ENCODE peak calls at places on chromosomes 1 and 21, in nine cellular contexts. Z, F, U, R, S, C, I, D and V are unnamed samples.

GRCh38 chr1:23242414-23242813 is 25.1 kb upstream of the HTR1D start:
- ATAC-seq in R (no peak), Z (no peak), D (no peak), S (no peak), F (no peak), I (no peak), C (no peak), U (no peak), V (no peak)

GRCh38 chr1:118944133-118944532 is 44.0 kb downstream of the TBX15 start:
- ATAC-seq in Z (no peak), R (no peak), S (no peak), F (no peak), U (no peak), I (no peak), D (no peak), C (no peak), V (no peak)

GRCh38 chr1:66480162-66480561 is 53.8 kb upstream of the SGIP1 start:
- ATAC-seq in D (no peak), Z (no peak), I (no peak), U (no peak), F (no peak), S (no peak), R (no peak), C (no peak), V (no peak)

GRCh38 chr1:18037651-18038050 is 69.9 kb upstream of the IGSF21 start:
- ATAC-seq in U (no peak), I (no peak), C (no peak), D (no peak), S (no peak), Z (no peak), F (no peak), R (no peak), V (no peak)

GRCh38 chr1:35717911-35718476 is 690 bp downstream of the C1orf216 start:
- ATAC-seq in R (peak), D (no peak), Z (peak), S (peak), I (peak), F (peak), C (peak), U (peak), V (peak)

GRCh38 chr1:108600504-108600903 is 40.6 kb downstream of the EEIG2 start:
- ATAC-seq in Z (no peak), I (peak), R (no peak), F (peak), S (no peak), U (no peak), C (no peak), D (no peak), V (no peak)

GRCh38 chr1:15371610-15372539 is 37.8 kb upstream of the EFHD2 start:
- ATAC-seq in S (no peak), C (peak), R (no peak), D (peak), I (peak), U (peak), Z (peak), F (peak), V (no peak)

GRCh38 chr1:48055854-48056253 is 58.7 kb upstream of the TRABD2B start:
- ATAC-seq in R (no peak), C (no peak), I (no peak), D (no peak), S (no peak), U (no peak), Z (peak), F (no peak), V (no peak)

GRCh38 chr1:64880449-64880848 is 85.9 kb downstream of the JAK1 start:
- ATAC-seq in C (no peak), I (no peak), D (no peak), U (no peak), S (no peak), Z (no peak), R (no peak), F (no peak), V (no peak)

GRCh38 chr1:203638914-203639313 is 12.3 kb downstream of the ATP2B4 start:
- ATAC-seq in S (peak), U (peak), D (no peak), F (peak), C (peak), Z (peak), R (no peak), I (peak), V (peak)

GRCh38 chr1:179883040-179883501 is 986 bp downstream of the TOR1AIP1 start:
- ATAC-seq in U (no peak), Z (no peak), C (no peak), S (peak), D (peak), R (peak), I (no peak), F (no peak), V (no peak)

GRCh38 chr1:145926706-145927072 is 595 bp downstream of the RBM8A start:
- ATAC-seq in S (peak), R (peak), U (peak), D (peak), C (peak), Z (peak), I (peak), F (no peak), V (no peak)

GRCh38 chr1:15062479-15063099 is 91.0 kb upstream of the TMEM51 start:
- ATAC-seq in C (no peak), R (no peak), D (no peak), S (peak), I (no peak), F (no peak), Z (no peak), U (peak), V (no peak)

GRCh38 chr1:190320952-190321351 is 156.7 kb downstream of the BRINP3 start:
- ATAC-seq in F (no peak), D (no peak), C (no peak), Z (no peak), R (peak), U (no peak), S (peak), I (no peak), V (no peak)

GRCh38 chr1:71054791-71055190 is 7.2 kb upstream of the PTGER3 start:
- ATAC-seq in C (no peak), Z (peak), D (peak), S (no peak), I (peak), U (no peak), R (no peak), F (no peak), V (peak)

GRCh38 chr21:17463441-17463840 is 49.4 kb upstream of the CXADR start:
- ATAC-seq in I (no peak), C (peak), R (no peak), S (peak), U (no peak), Z (peak), D (peak), F (peak), V (peak)

GRCh38 chr1:159492575-159493323 is 43.1 kb downstream of the OR10J5 start:
- ATAC-seq in I (no peak), D (no peak), F (no peak), Z (no peak), S (peak), U (no peak), C (no peak), R (no peak), V (no peak)

GRCh38 chr1:239428311-239428710 is 41.9 kb downstream of the CHRM3 start:
- ATAC-seq in D (no peak), R (no peak), Z (no peak), S (no peak), F (no peak), C (no peak), U (no peak), I (no peak), V (no peak)

GRCh38 chr1:46467183-46467504 is 22.5 kb upstream of the DMBX1 start:
- ATAC-seq in Z (no peak), D (peak), R (no peak), U (no peak), F (no peak), C (peak), S (peak), I (no peak), V (no peak)

GRCh38 chr1:46465981-46466476 is 23.6 kb upstream of the DMBX1 start:
- ATAC-seq in I (no peak), D (no peak), S (no peak), F (no peak), U (no peak), C (no peak), R (no peak), Z (no peak), V (no peak)

GRCh38 chr1:46464013-46464548 is 25.6 kb upstream of the DMBX1 start:
- ATAC-seq in S (no peak), D (no peak), R (no peak), F (no peak), C (no peak), U (no peak), Z (no peak), I (no peak), V (no peak)

GRCh38 chr1:46469846-46470245 is 19.8 kb upstream of the DMBX1 start:
- ATAC-seq in Z (no peak), R (no peak), F (no peak), C (no peak), U (no peak), I (no peak), S (no peak), D (no peak), V (no peak)

GRCh38 chr1:46466477-46467182 is 23.0 kb upstream of the DMBX1 start:
- ATAC-seq in Z (peak), C (peak), S (peak), D (peak), U (peak), I (peak), F (peak), R (peak), V (peak)
- H3K4me3 ChIP-seq in Z (peak), C (peak), S (peak), D (peak), U (peak), I (peak), F (peak), R (peak), V (peak)

GRCh38 chr21:33021667-33022066 is 4.1 kb upstream of the OLIG2 start:
- ATAC-seq in D (no peak), R (no peak), C (no peak), U (no peak), S (no peak), I (no peak), Z (no peak), F (no peak), V (no peak)
- H3K4me3 ChIP-seq in D (no peak), R (no peak), C (no peak), U (no peak), S (no peak), I (no peak), Z (no peak), F (no peak), V (no peak)

DNA sequence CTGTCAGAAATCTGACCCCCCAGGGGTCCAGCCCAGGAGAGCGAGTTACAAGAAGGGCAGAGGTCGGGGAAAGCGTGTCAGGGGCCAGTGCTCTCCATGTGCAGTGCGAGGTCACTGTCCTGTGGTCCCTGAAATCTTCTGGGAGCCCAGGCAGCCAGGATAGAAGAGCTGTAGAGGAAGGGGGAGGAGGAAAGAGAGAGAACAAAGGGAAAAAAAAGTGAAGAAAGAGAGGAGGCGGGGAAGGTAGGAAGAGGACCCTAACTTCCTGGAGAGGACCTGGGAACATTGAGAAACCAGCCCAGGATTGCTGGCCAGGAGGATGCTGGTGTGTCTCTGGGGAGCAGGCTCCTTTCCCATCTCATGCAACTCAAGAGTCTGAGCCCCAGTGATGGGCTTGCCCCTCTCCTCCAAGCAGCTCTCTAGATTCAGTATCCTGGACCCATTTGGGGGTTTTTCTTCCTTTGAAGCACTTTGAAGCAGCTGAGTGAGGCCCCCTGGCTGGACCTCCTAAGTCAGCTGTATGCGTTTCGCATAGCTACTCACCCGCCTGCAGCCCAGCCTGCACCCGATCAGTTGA is 6.8 kb upstream of the INAVA start:
- ATAC-seq in C (no peak), U (no peak), S (no peak), Z (peak), F (no peak), D (peak), I (no peak), R (no peak), V (no peak)
- H3K4me3 ChIP-seq in C (peak), U (no peak), S (no peak), Z (no peak), F (no peak), D (peak), I (no peak), R (peak), V (no peak)

DNA sequence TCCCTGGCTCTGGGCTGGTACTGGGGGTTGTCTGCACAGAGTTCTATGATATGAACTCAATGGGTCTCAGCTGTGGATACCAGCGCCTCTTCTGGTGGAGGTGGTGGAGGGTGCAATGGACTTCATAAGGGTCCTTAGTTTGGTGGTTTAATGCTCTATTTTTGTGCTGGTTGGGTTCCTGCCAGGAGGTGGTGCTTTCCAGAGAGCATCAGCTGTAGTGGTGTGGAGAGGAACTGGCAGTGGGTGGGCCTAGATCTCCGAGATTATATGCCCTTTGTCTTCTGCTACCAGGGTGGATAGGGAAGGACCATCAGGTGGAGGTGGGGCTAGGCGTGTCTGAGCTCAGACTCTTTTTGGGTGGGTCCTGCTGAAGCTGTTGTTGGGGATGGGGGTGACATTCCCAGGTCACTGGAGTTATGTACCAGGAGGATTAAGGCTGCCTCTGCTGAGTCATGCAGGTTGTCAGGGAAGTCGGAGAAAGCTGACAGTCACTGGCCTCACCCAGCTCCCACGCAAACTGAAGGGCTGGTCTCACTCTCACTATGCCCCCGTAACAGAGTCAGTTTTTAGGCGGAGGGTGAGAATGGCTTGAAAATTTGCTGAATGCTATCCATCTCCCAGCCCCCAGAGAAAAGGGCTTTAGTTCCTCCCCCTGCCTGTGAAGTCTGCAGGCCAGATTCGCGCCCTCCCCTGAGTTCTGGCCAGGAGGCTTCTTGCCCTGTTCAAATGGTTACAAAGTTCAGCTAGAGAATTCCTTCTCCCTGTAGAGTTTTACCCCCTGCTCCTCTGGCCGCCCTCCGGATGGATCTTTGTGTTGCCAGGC is 902.9 kb downstream of the LTN1 start:
- ATAC-seq in F (peak), I (peak), C (no peak), R (no peak), Z (no peak), U (no peak), D (peak), S (no peak), V (peak)
- H3K4me3 ChIP-seq in F (no peak), I (no peak), C (no peak), R (no peak), Z (no peak), U (no peak), D (no peak), S (no peak), V (no peak)

GRCh38 chr1:74729741-74730478 is 2.9 kb downstream of the CRYZ start:
- ATAC-seq in F (no peak), R (no peak), S (peak), I (no peak), D (no peak), C (no peak), Z (no peak), U (no peak), V (no peak)
- H3K4me3 ChIP-seq in F (no peak), R (peak), S (peak), I (no peak), D (no peak), C (no peak), Z (no peak), U (no peak), V (no peak)

DNA sequence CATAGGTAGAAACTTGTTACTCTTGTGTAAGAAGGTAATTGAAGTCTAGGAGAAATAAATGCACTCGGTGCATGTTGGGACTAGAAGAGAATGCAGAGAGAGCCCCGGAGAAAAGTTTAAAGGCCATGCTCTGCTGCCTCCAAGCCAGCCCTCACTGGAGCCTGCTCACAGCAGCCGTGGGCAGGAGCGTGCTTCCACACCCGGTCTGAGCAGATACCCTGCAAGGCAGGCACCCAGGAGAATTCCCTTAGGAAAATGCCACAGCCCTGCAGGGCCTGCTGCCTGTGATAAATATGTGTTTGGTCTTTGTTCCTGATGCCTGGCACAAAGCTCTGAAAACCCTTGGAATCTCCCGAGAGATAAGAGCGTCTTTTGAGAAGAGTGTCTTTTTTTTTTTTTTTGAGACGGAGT is 22.8 kb downstream of the C2CD2 start:
- ATAC-seq in C (no peak), S (no peak), D (no peak), U (peak), Z (no peak), F (no peak), R (no peak), I (no peak), V (no peak)
- H3K4me3 ChIP-seq in C (no peak), S (no peak), D (no peak), U (no peak), Z (no peak), F (no peak), R (no peak), I (no peak), V (no peak)

DNA sequence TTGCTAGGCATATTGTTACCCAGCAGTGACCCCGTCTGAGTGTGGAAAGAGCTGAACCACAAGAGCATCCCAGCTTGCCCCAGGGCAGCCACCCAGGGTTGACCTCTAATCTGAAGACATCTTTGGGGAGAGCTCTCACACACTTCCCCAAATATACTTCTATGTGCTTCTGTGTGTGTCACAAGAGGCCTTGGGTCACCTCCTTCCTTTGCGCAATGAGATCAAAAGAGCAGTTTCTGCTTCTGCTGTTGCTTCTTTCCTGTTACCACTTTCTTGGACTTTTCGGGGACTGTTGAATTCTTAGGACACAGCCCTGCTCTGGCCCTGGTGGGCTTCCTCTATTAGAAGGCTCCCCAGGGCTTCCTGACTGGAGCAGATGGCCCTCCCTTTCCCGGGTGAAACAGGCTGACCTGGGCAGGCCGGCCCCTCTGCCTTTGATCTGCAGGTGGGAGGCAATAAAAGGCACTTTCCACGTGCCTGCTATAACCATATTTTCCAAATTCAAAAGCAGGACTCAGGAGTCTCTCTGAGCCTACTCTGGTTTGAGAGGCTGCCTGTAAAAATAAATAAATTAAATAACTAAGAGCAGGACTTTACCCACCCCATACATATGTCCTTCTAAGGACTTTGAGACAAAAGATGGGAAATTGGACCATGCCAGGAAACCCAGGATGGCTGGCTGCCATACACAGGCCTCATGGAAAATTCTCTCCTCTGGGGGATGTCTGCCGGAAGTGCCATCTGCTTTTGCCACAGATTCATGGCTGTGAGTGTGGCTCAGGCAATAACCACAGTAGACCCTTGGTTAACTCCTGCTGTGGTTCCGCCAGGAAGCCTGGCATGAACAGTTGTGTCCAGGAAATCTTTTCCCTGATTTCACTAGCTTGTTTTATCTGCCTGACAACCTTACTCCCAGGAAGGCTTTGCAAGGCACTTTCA is 28.3 kb upstream of the RCSD1 start:
- ATAC-seq in I (peak), R (peak), F (peak), Z (peak), S (peak), U (peak), D (no peak), C (peak), V (peak)
- H3K4me3 ChIP-seq in I (no peak), R (no peak), F (no peak), Z (no peak), S (no peak), U (no peak), D (no peak), C (no peak), V (no peak)

GRCh38 chr21:44485796-44486195 is 30.5 kb downstream of the LRRC3 start:
- ATAC-seq in F (no peak), U (peak), Z (no peak), C (peak), S (peak), R (no peak), D (no peak), I (no peak), V (peak)
- H3K4me3 ChIP-seq in F (peak), U (peak), Z (no peak), C (peak), S (peak), R (no peak), D (no peak), I (no peak), V (no peak)

GRCh38 chr1:85198864-85199263 is 2.0 kb downstream of the SYDE2 start:
- ATAC-seq in R (no peak), Z (no peak), D (no peak), I (no peak), U (no peak), F (no peak), C (no peak), S (no peak), V (no peak)
- H3K4me3 ChIP-seq in R (peak), Z (peak), D (no peak), I (peak), U (peak), F (peak), C (peak), S (peak), V (peak)

DNA sequence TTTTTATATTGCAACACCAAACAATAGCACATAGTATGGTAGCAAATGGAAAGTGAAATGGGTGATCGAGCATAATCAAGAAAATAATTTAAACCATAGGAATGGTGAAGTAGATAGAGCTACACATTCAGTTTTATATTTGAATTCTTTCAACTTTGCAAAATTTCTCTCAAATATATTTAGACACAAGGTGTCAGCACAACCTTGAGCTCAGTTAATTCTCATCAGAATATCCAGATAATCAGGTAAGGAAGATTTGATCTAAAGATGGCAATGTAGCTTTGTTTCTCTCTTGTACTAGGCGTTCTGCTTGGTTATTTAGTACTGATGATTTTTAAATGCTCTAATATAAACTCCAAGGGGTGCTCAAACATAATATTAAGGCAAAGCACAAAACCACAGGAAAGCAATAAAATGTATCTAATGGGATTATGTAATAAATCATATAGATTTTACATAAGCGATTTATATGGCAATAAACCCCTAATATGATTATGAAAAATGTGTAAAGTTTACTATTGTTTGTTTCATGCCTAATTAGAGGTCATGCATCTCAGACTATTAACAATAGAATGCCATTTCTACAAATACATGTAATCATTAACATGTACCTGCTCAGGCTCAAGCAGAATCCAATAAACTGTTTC is 32.4 kb upstream of the SERTAD4 start:
- ATAC-seq in Z (no peak), I (no peak), U (no peak), D (no peak), S (no peak), F (no peak), C (no peak), R (no peak), V (no peak)
- H3K4me3 ChIP-seq in Z (no peak), I (no peak), U (no peak), D (no peak), S (no peak), F (no peak), C (no peak), R (no peak), V (no peak)